ENCODE peak calls at places on chromosomes 12 and 14, in four cellular contexts. A is lower lobe of right lung, J is HCT116, F is right lobe of liver. N is an unnamed sample.

GRCh38 chr12:24839268-24839791 is 109.6 kb downstream of the BCAT1 start:
- DNase-seq in A (no peak), J (no peak), F (no peak), N (no peak)

GRCh38 chr12:6434205-6435180 is 10.3 kb upstream of the CD27 start:
- DNase-seq in A (no peak), J (no peak), F (peak), N (no peak)

GRCh38 chr12:23950011-23950774 is 723 bp upstream of the SOX5 start:
- DNase-seq in A (no peak), J (no peak), F (peak), N (no peak)

GRCh38 chr14:51848120-51848519 is 12.3 kb upstream of the GNG2 start:
- DNase-seq in A (no peak), J (no peak), F (no peak), N (no peak)

GRCh38 chr14:92759679-92760523 is 11.5 kb upstream of the LGMN start:
- DNase-seq in A (no peak), J (no peak), F (no peak), N (no peak)

GRCh38 chr12:122354958-122355641 is 67.4 kb downstream of the CLIP1 start:
- DNase-seq in A (no peak), J (no peak), F (no peak), N (no peak)

GRCh38 chr12:30515351-30515750 is 180.3 kb downstream of the IPO8 start:
- DNase-seq in A (no peak), J (peak), F (no peak), N (peak)

GRCh38 chr12:104190151-104190550 is 25.4 kb upstream of the TXNRD1 start:
- DNase-seq in A (no peak), J (no peak), F (no peak), N (no peak)

GRCh38 chr12:88960213-88960878 is 380.1 kb upstream of the KITLG start:
- DNase-seq in A (no peak), J (peak), F (no peak), N (no peak)

GRCh38 chr12:132731574-132731973 is 20.9 kb downstream of the PGAM5 start:
- DNase-seq in A (peak), J (no peak), F (no peak), N (no peak)

GRCh38 chr12:89156862-89157262 is 195.4 kb downstream of the DUSP6 start:
- DNase-seq in A (no peak), J (no peak), F (no peak), N (no peak)

GRCh38 chr12:14937689-14938088 is 648 bp downstream of the ERP27 start:
- DNase-seq in A (no peak), J (peak), F (no peak), N (no peak)

DNA sequence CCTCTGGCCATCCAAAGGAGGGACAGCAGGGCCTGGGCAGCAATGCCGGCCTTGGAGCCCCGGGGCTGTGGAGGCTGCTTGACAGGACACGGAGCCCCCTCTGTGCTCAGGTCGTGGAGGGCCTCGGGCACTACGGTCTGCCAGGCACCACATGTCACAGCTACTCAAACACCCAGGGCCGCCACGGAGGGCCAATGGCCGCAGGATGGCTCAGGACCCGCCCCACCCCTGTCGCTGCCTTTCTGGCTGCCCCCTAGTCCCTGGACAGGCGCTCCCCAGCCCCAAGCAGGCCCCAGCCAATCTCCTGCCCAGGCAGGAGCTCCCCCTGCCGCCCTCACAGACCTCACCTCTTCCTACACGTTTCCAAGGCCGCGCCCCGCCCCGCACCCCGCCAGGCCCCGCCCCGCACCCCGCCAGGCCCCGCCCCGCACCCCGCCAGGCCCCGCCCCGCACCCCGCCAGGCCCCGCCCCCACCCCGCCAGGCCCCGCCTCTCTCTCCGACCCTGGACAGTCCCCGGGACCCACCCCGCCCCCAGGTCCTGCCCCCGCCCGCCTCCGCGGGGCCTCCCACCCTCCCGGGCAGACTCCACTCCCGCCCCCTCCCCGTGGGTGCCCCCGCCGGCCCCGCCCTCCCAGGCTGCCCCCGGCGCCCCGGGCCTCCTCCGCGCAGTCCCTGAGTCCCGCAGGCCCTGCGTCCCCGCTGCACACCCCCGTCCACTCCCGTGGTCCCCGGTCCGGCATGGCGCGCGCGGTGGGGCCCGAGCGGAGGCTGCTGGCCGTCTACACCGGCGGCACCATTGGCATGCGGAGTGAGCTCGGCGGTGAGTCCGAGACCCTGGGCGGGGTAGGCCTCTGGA is at the start of gene ASPG:
- DNase-seq in A (peak), J (no peak), F (peak), N (no peak)
- H3K4me3 ChIP-seq in A (peak), J (no peak), F (peak), N (no peak)

DNA sequence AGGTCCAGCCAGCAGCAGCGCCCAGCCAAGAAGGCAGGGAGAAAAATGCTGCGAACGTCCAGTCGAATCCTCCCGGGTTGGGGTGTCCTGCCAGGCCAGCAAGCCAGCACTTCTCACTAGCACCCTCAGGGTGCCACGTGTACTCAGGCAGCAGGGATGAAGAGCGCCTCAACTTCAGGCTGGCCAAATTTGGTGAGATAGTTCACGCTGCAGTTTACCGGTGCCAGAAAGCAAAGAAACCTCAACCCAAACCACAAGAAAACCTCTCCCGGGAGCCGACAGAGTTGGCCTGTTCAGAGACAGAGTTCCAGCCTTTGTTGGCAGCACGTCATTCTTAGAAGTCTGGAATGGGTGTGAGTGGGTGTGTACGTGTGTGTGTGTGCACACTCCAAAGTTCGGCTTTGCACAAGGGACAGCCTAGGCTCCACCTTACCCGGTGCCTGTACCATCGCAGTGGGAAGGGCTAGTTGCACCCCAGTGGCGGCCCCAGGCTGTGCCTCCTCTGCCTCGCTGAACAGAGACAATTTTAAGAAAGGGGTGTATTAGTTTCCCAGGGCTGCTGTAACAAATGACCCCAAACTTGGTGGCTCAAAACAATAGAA is 42.1 kb downstream of the ELK3 start:
- DNase-seq in A (no peak), J (no peak), F (no peak), N (no peak)
- TF ChIP-seq CTCF in A (no peak), J (no peak), F (no peak), N (no peak)

DNA sequence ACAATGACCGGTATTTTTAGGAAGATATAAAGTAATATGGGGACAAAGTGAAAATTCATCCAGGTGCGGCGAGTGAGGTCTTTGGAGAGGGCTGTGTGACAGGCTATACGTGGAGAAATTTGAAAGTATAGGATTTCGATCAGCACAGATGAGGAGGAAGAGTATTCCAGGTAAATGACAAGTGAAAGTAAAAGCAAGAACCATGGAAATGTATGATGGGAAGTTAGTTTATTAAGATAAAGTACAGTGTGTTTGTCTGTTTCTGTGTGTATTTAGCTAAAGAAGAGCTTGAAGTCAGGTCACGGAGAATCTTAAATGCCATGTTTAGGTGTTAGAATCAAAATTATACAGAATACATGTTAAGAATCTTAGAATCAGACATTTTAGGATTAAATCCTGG is 239.0 kb downstream of the CPNE8 start:
- DNase-seq in A (no peak), J (no peak), F (no peak), N (no peak)
- H3K4me3 ChIP-seq in A (no peak), J (no peak), F (no peak), N (no peak)

DNA sequence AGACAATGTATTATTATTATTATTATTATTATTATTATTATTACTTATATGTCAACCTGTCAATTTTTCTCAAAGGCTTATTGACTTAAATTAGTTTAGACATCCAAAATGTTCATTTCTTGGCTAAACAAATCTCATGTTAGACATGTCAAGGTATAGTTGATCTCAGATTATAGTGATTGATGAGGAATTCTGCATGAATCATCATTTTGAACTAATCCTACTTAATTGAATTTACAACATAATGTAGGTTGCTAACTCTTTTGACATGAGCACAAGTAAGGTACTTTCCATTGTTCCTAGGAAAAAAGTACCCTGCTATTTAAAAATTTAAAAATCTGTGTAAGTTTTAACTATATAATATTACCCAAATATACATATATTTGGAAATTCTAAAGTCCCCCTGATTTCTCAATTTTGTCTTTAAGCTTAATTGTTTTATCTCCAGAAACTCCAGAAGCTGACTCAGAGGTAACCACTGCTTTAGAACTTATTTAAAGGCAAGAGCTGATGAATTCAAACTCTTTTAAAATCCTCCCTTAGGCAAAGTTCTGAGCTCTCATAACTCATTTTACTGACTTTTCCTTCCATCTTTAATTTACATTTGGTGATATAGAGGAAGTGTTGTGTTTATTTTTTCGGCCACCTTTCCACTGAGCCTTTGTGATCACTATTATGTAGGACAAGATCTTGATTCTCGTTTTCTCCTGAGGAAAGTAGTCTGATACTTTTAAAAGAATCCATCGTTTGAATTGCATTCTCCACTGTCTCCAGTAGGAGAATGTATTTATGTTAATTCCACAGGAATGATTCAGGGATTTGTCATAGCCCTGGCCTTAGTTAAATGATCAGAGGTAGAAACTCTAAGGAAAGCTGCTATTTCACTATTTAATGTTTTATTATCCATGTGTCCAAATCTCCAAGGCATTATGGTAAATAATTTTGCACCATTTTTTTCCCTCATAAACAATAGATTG is 1304.5 kb downstream of the AACS start:
- DNase-seq in A (no peak), J (no peak), F (no peak), N (no peak)
- TF ChIP-seq CTCF in A (no peak), J (no peak), F (no peak), N (no peak)

DNA sequence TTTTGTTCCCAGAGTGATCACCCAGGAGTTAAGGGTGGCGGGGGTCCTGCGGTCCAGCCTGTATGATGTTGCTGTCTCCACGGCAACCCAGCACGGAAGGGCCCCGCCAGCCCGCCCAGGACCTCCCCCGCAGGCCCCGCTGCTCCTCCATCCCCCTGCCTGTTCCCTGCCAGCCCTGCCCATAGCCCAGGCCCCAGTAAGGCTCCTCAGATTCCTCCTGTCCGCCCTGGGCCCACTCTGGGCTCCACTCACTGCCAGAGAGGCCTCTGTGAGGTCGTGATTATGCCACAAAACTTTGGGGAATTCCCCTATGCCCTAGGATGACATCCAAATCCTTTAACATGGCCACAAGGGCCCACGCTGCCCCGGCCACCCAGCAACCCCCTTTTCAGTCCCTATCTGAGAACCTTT is 20.8 kb downstream of the HSP90AA1 start:
- DNase-seq in A (no peak), J (no peak), F (peak), N (no peak)
- H3K4me3 ChIP-seq in A (no peak), J (no peak), F (no peak), N (no peak)

GRCh38 chr14:29521526-29522137 is 406.0 kb downstream of the PRKD1 start:
- DNase-seq in A (no peak), J (no peak), F (no peak), N (peak)

DNA sequence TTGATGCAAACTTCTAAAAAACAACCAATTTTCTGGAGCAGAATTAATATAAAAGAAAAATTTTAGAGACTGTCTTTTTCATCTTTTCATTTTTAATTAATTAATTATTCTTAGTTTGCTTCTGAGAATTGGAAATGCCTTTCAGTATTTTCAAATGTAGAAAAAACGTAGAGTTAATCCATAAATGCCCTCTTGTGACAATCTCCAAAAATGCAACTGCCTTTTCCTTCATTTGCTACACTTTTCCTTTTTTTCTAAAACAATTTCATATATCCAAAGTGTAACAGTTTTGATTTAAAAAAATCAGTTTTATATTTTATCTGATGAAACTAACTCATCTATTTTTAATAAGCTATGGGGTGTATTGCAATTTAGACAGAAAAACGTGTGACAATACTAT is 409.3 kb downstream of the PRKD1 start:
- DNase-seq in A (no peak), J (no peak), F (no peak), N (no peak)
- TF ChIP-seq CTCF in A (no peak), J (no peak), F (no peak), N (no peak)

GRCh38 chr14:77457115-77457521 is 283 bp downstream of the VIPAS39 start:
- DNase-seq in A (no peak), J (no peak), F (no peak), N (no peak)

GRCh38 chr14:77458249-77458950 is 507 bp downstream of the AHSA1 start:
- DNase-seq in A (peak), J (no peak), F (no peak), N (no peak)

GRCh38 chr14:77457522-77458248 is at the start of the genes AHSA1 and VIPAS39:
- DNase-seq in A (peak), J (peak), F (peak), N (peak)

GRCh38 chr14:77455966-77456640 is 1.3 kb downstream of the VIPAS39 start:
- DNase-seq in A (no peak), J (no peak), F (no peak), N (no peak)

GRCh38 chr14:77459072-77459723 is 1.3 kb downstream of the AHSA1 start:
- DNase-seq in A (no peak), J (peak), F (no peak), N (peak)
- H3K4me3 ChIP-seq in A (peak), J (peak), F (peak), N (peak)

GRCh38 chr14:104680056-104680805 is 9.2 kb upstream of the INF2 start:
- DNase-seq in A (peak), J (no peak), F (peak), N (no peak)

GRCh38 chr14:104682107-104682593 is 7.3 kb upstream of the INF2 start:
- DNase-seq in A (peak), J (no peak), F (no peak), N (no peak)

GRCh38 chr14:104683653-104684448 is 5.6 kb upstream of the INF2 start:
- DNase-seq in A (peak), J (no peak), F (no peak), N (no peak)

GRCh38 chr14:104680806-104681688 is 8.4 kb upstream of the INF2 start:
- DNase-seq in A (peak), J (no peak), F (peak), N (no peak)

GRCh38 chr14:104681689-104682074 is 7.7 kb upstream of the INF2 start:
- DNase-seq in A (peak), J (no peak), F (peak), N (peak)
- TF ChIP-seq CTCF in A (no peak), J (no peak), F (no peak), N (no peak)